ENCODE peak calls at places on chromosomes 2 and 18, in four cellular contexts. G is small intestine, V is IMR-90, L is stomach. D is an unnamed sample. For H3K4me1, the result is how much of the 10 kb centered on the place peaks cover.

GRCh38 chr2:75560022-75560767 is 544 bp downstream of the EVA1A start:
- DNase-seq in L (no peak), V (peak), G (peak), D (no peak)

GRCh38 chr2:7278984-7279383 is 361.8 kb downstream of the RNF144A start:
- DNase-seq in V (no peak), L (no peak), G (no peak), D (no peak)

GRCh38 chr2:9778012-9778411 is 65.3 kb upstream of the TAF1B start:
- DNase-seq in G (peak), L (no peak), V (no peak), D (no peak)

GRCh38 chr2:176085861-176086771 is 2.4 kb upstream of the EVX2 start:
- DNase-seq in L (peak), G (no peak), V (peak), D (no peak)

GRCh38 chr2:100012575-100012974 is 129.8 kb downstream of the AFF3 start:
- DNase-seq in G (no peak), L (no peak), V (peak), D (no peak)

GRCh38 chr2:42874838-42875801 is 82.7 kb upstream of the HAAO start:
- DNase-seq in G (no peak), V (no peak), L (peak), D (no peak)

GRCh38 chr2:111116843-111117665 is 3.7 kb upstream of the BCL2L11 start:
- DNase-seq in G (peak), L (peak), V (peak), D (no peak)

GRCh38 chr18:24937624-24938285 is 414.2 kb downstream of the ZNF521 start:
- DNase-seq in L (no peak), V (no peak), G (no peak), D (no peak)

GRCh38 chr2:233349005-233349998 is 5.0 kb upstream of the DGKD start:
- DNase-seq in L (peak), G (peak), V (peak), D (no peak)

GRCh38 chr2:233421091-233421816 is 67.0 kb downstream of the DGKD start:
- DNase-seq in G (no peak), L (peak), V (no peak), D (no peak)

GRCh38 chr2:207487650-207488315 is 42.0 kb upstream of the CREB1 start:
- DNase-seq in G (no peak), V (peak), L (no peak), D (no peak)

GRCh38 chr2:85712849-85713612 is 18.9 kb downstream of the GNLY start:
- DNase-seq in G (no peak), L (peak), V (peak), D (no peak)

DNA sequence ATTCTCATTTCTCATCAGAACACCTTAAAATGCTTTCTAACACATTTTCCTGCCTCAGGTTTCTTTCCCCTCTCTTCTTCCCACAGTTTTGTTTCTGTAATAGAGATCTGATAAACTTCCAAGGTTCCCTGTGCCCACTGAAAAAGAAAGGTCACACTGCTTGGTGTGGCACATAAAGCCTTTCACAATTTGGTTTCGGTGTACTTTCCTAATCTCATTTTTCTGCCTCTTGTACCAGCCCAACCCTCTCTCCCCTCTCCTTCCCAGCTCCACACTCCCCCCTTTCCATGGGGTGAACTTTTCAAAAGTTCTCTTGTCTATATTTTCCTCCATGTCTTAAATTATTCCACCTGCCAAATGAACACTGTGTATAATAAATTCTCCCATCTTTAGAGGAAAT is 7.2 kb downstream of the EIF2AK3 start:
- DNase-seq in V (no peak), L (no peak), G (no peak), D (no peak)
- H3K4me1 ChIP-seq in V (under half), L (half or more), G (under half), D (under half)

GRCh38 chr2:63863707-63864106 is 22.0 kb downstream of the UGP2 start:
- DNase-seq in L (no peak), G (no peak), V (no peak), D (no peak)
- H3K4me1 ChIP-seq in L (under half), G (under half), V (under half), D (under half)

GRCh38 chr2:71469403-71470398 is 16.3 kb downstream of the DYSF start:
- DNase-seq in V (no peak), L (no peak), G (no peak), D (no peak)
- H3K4me1 ChIP-seq in V (under half), L (under half), G (under half), D (under half)

DNA sequence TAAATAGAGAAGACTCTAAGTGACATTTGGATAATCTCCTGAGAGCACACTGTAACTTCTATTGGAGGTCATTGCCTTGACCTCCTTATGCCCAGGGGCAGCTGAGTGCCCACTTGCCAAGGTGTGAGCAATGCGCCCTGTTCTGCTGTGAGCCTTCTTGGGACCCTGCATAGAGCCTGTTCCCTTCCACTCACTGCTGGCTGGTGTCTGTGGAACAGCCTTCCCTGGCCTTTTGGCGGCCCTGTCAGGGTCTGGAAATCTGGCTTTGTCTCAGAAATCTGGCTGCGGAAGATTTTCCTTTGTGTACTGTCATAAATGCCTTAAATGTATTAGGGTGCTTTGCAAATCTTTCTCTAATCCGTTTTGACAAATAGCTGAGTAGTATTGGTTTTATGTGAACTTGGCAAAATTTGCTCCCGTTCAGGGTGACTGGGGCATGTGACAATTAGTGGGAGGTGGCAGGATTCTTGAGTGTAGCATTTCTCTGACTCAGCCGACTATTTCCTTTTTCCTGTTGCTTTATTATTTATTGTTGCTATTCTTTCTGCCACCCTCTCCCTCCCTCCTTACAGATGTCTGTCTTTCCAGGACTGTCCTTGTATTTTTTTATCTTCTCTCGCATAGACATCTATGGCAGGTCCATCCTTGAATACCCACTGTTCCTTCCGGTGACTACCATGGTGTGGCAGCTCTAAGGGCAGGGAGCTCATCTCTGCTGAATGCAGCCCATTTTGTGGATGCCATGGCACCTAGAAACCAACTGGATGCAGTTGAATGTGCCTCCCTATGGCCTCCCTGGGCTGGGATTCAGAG is 41.8 kb downstream of the LDLRAD4 start:
- DNase-seq in V (no peak), L (no peak), G (no peak), D (no peak)
- H3K4me1 ChIP-seq in V (under half), L (half or more), G (under half), D (under half)

D was measured in keratinocyte.